ENCODE peak calls at places on chromosomes 5 and 9, in four cellular contexts. N is stimulated activated CD8-positive, alpha-beta memory T cell treated with anti-CD3 and anti-CD28 coated beads, Interleukin-4, amount 100 ng/mL, for 1 hour; T is GM13977; Z is AG20443. W is an unnamed sample.

GRCh38 chr9:37988041-37988440 is 81.0 kb downstream of the SHB start:
- DNase-seq in N (no peak), T (no peak), Z (no peak), W (no peak)

GRCh38 chr9:127178646-127179632 is 56.5 kb upstream of the ANGPTL2 start:
- DNase-seq in N (no peak), T (no peak), Z (no peak), W (no peak)

GRCh38 chr9:97759611-97760288 is 62.6 kb upstream of the XPA start:
- DNase-seq in N (no peak), T (no peak), Z (peak), W (no peak)

GRCh38 chr9:114446036-114446435 is 58.3 kb upstream of the AKNA start:
- DNase-seq in N (no peak), T (no peak), Z (peak), W (no peak)

GRCh38 chr9:124271660-124272059 is 13.9 kb downstream of the NEK6 start:
- DNase-seq in N (no peak), T (no peak), Z (no peak), W (no peak)

GRCh38 chr5:180313677-180314076 is 21.8 kb upstream of the MAPK9 start:
- DNase-seq in N (peak), T (peak), Z (no peak), W (peak)

GRCh38 chr9:33814816-33815215 is 2.1 kb upstream of the UBE2R2 start:
- DNase-seq in N (no peak), T (no peak), Z (no peak), W (no peak)

GRCh38 chr5:30878751-30879150 is 314.7 kb upstream of the CDH6 start:
- DNase-seq in N (no peak), T (no peak), Z (no peak), W (no peak)

GRCh38 chr5:80204808-80205614 is 50.8 kb downstream of the SERINC5 start:
- DNase-seq in N (no peak), T (no peak), Z (no peak), W (no peak)

GRCh38 chr9:28456886-28457285 is 883.6 kb upstream of the C9orf72 start:
- DNase-seq in N (no peak), T (no peak), Z (no peak), W (no peak)

GRCh38 chr5:38555354-38556114 is 912 bp downstream of the LIFR start:
- DNase-seq in N (no peak), T (peak), Z (no peak), W (no peak)

GRCh38 chr5:87020099-87020934 is 247.4 kb upstream of the RASA1 start:
- DNase-seq in N (peak), T (peak), Z (peak), W (peak)

GRCh38 chr9:74122661-74123060 is 374.5 kb upstream of the RORB start:
- DNase-seq in N (no peak), T (no peak), Z (no peak), W (no peak)

GRCh38 chr5:28305891-28306290 is 1267.5 kb upstream of the CDH9 start:
- DNase-seq in N (no peak), T (no peak), Z (no peak), W (no peak)

GRCh38 chr5:88833371-88834107 is 49.4 kb downstream of the MEF2C start:
- DNase-seq in N (no peak), T (no peak), Z (peak), W (peak)

GRCh38 chr5:51960617-51961115 is 577.4 kb downstream of the ISL1 start:
- DNase-seq in N (no peak), T (no peak), Z (no peak), W (no peak)

GRCh38 chr9:81069923-81070322 is 619.4 kb downstream of the TLE1 start:
- DNase-seq in N (no peak), T (no peak), Z (no peak), W (no peak)

GRCh38 chr5:120388016-120388781 is 75.9 kb upstream of the PRR16 start:
- DNase-seq in N (no peak), T (no peak), Z (peak), W (no peak)

W was measured in Karpas-422.